ENCODE peak calls at places on chromosomes 12 and 14, in four cellular contexts. O, W, J and B are unnamed samples.

GRCh38 chr14:51609987-51610283 is 41.8 kb upstream of the FRMD6 start:
- DNase-seq in O (peak; percentile 59), W (no peak), J (no peak), B (peak; percentile 29)

GRCh38 chr12:1939745-1940607 is 21.5 kb upstream of the CACNA2D4 start:
- DNase-seq in O (peak; percentile 78), W (peak; percentile 78), J (peak; percentile 90), B (peak; percentile 72)

GRCh38 chr14:79910086-79910485 is 301.2 kb downstream of the DIO2 start:
- DNase-seq in O (no peak), W (no peak), J (no peak), B (no peak)

GRCh38 chr12:128914908-128915563 is 61.8 kb downstream of the GLT1D1 start:
- DNase-seq in O (no peak), W (no peak), J (no peak), B (no peak)

GRCh38 chr14:63302135-63302534 is 16.6 kb downstream of the GPHB5 start:
- DNase-seq in O (no peak), W (no peak), J (no peak), B (no peak)

GRCh38 chr12:27505124-27505523 is 18.9 kb upstream of the PPFIBP1 start:
- DNase-seq in O (peak; percentile 57), W (no peak), J (no peak), B (no peak)

GRCh38 chr14:80212025-80212402 is 710 bp upstream of the DIO2 start:
- DNase-seq in O (peak; percentile 67), W (no peak), J (no peak), B (no peak)

GRCh38 chr12:124734224-124734788 is 129.4 kb downstream of the SCARB1 start:
- DNase-seq in O (peak; percentile 54), W (no peak), J (peak; percentile 75), B (peak; percentile 64)

GRCh38 chr12:58919271-58920101 is 818 bp downstream of the LRIG3 start:
- DNase-seq in O (peak; percentile 58), W (peak; percentile 23), J (peak; percentile 75), B (no peak)

GRCh38 chr12:30953946-30954766 is 27.6 kb downstream of the TSPAN11 start:
- DNase-seq in O (no peak), W (no peak), J (no peak), B (no peak)

GRCh38 chr12:26369588-26369987 is 174.2 kb downstream of the SSPN start:
- DNase-seq in O (peak; percentile 94), W (no peak), J (no peak), B (peak; percentile 10)

GRCh38 chr14:69316449-69317391 is 56.8 kb downstream of the GALNT16 start:
- DNase-seq in O (peak; percentile 98), W (no peak), J (peak; percentile 89), B (no peak)

GRCh38 chr12:49838973-49839633 is 3.8 kb downstream of the BCDIN3D start:
- DNase-seq in O (peak; percentile 35), W (peak; percentile 45), J (no peak), B (peak; percentile 44)